ENCODE peak calls at places on chromosome 22, in four cellular contexts. L, J, W and S are unnamed samples.

GRCh38 chr22:29726512-29727247 is 6.9 kb downstream of the CABP7 start:
- DNase-seq in L (no peak), J (no peak), W (no peak), S (no peak)

GRCh38 chr22:49879871-49880270 is 26.2 kb downstream of the ZBED4 start:
- DNase-seq in L (no peak), J (no peak), W (no peak), S (no peak)

GRCh38 chr22:40238425-40239344 is 61.0 kb downstream of the TNRC6B start:
- DNase-seq in L (peak), J (no peak), W (peak), S (no peak)

GRCh38 chr22:35802885-35803284 is 85.2 kb downstream of the APOL5 start:
- DNase-seq in L (no peak), J (no peak), W (no peak), S (no peak)

GRCh38 chr22:49936973-49937757 is 18.7 kb downstream of the CRELD2 start:
- DNase-seq in L (no peak), J (no peak), W (no peak), S (no peak)

GRCh38 chr22:37274380-37274862 is 7.9 kb upstream of the CYTH4 start:
- DNase-seq in L (no peak), J (no peak), W (no peak), S (no peak)

GRCh38 chr22:28032896-28033295 is 113.8 kb upstream of the PITPNB start:
- DNase-seq in L (no peak), J (no peak), W (no peak), S (no peak)

GRCh38 chr22:25091449-25091848 is 108.2 kb upstream of the CRYBB3 start:
- DNase-seq in L (no peak), J (no peak), W (no peak), S (no peak)

GRCh38 chr22:47377926-47378560 is 615.6 kb downstream of the TBC1D22A start:
- DNase-seq in L (no peak), J (no peak), W (no peak), S (no peak)

GRCh38 chr22:30609260-30610185 is 2.5 kb downstream of the TCN2 start:
- DNase-seq in L (peak), J (no peak), W (peak), S (no peak)

GRCh38 chr22:41271787-41272186 is 14.2 kb downstream of the RANGAP1 start:
- DNase-seq in L (no peak), J (no peak), W (no peak), S (no peak)

GRCh38 chr22:49303781-49304461 is 523.8 kb downstream of the BRD1 start:
- DNase-seq in L (no peak), J (no peak), W (no peak), S (no peak)

GRCh38 chr22:28742562-28742962 is 723 bp downstream of the HSCB start:
- DNase-seq in L (no peak), J (no peak), W (no peak), S (no peak)

GRCh38 chr22:35637943-35638342 is 10.3 kb upstream of the APOL6 start:
- DNase-seq in L (no peak), J (no peak), W (no peak), S (no peak)

GRCh38 chr22:50314455-50315288 is 7.2 kb upstream of the PLXNB2 start:
- DNase-seq in L (no peak), J (no peak), W (no peak), S (no peak)

GRCh38 chr22:37428649-37429586 is 1.6 kb upstream of the ELFN2 start:
- DNase-seq in L (peak), J (no peak), W (no peak), S (no peak)

GRCh38 chr22:25072406-25072805 is 119.9 kb downstream of the KIAA1671 start:
- DNase-seq in L (no peak), J (no peak), W (no peak), S (no peak)

GRCh38 chr22:32469799-32470212 is 4.8 kb upstream of the FBXO7 start:
- DNase-seq in L (no peak), J (no peak), W (no peak), S (no peak)

GRCh38 chr22:35305525-35306070 is 5.9 kb downstream of the TOM1 start:
- DNase-seq in L (no peak), J (no peak), W (no peak), S (no peak)

GRCh38 chr22:30858976-30859713 is 109.4 kb downstream of the MORC2 start:
- DNase-seq in L (no peak), J (no peak), W (no peak), S (no peak)

GRCh38 chr22:21455334-21456089 is 11.7 kb upstream of the TMEM191C start:
- DNase-seq in L (no peak), J (no peak), W (no peak), S (no peak)

GRCh38 chr22:17637490-17638181 is 921 bp upstream of the BCL2L13 start:
- DNase-seq in L (no peak), J (no peak), W (no peak), S (no peak)

GRCh38 chr22:42676059-42676607 is 26.9 kb upstream of the CYB5R3 start:
- DNase-seq in L (no peak), J (no peak), W (no peak), S (no peak)

GRCh38 chr22:37426532-37427127 is 649 bp downstream of the ELFN2 start:
- DNase-seq in L (no peak), J (no peak), W (no peak), S (no peak)

GRCh38 chr22:29330753-29331152 is 15.3 kb upstream of the RASL10A start:
- DNase-seq in L (no peak), J (peak), W (no peak), S (no peak)

GRCh38 chr22:29117799-29118477 is 45.1 kb downstream of the KREMEN1 start:
- DNase-seq in L (no peak), J (no peak), W (no peak), S (no peak)

GRCh38 chr22:29988719-29989118 is 91.5 kb upstream of the HORMAD2 start:
- DNase-seq in L (no peak), J (no peak), W (no peak), S (no peak)

GRCh38 chr22:24189249-24190158 is 8.2 kb downstream of the SUSD2 start:
- DNase-seq in L (peak), J (peak), W (peak), S (peak)

GRCh38 chr22:36395922-36396321 is 8.2 kb upstream of the MYH9 start:
- DNase-seq in L (no peak), J (no peak), W (peak), S (no peak)

GRCh38 chr22:48438791-48439559 is 1388.7 kb downstream of the BRD1 start:
- DNase-seq in L (no peak), J (no peak), W (no peak), S (no peak)

GRCh38 chr22:39598017-39598965 is 27.7 kb downstream of the CACNA1I start:
- DNase-seq in L (peak), J (no peak), W (peak), S (no peak)

GRCh38 chr22:35381424-35381772 is 502 bp downstream of the HMOX1 start:
- DNase-seq in L (no peak), J (peak), W (no peak), S (no peak)

GRCh38 chr22:23520875-23521441 is 59.1 kb downstream of the IGLL1 start:
- DNase-seq in L (no peak), J (peak), W (no peak), S (no peak)

GRCh38 chr22:29854432-29854831 is 16.4 kb upstream of the ASCC2 start:
- DNase-seq in L (no peak), J (no peak), W (no peak), S (no peak)

GRCh38 chr22:49956418-49956770 is 4.2 kb upstream of the PIM3 start:
- DNase-seq in L (no peak), J (peak), W (no peak), S (no peak)

GRCh38 chr22:50548046-50548912 is 2.6 kb downstream of the KLHDC7B start:
- DNase-seq in L (no peak), J (no peak), W (no peak), S (no peak)

GRCh38 chr22:28810839-28811491 is 10.6 kb upstream of the XBP1 start:
- DNase-seq in L (no peak), J (no peak), W (no peak), S (no peak)

DNA sequence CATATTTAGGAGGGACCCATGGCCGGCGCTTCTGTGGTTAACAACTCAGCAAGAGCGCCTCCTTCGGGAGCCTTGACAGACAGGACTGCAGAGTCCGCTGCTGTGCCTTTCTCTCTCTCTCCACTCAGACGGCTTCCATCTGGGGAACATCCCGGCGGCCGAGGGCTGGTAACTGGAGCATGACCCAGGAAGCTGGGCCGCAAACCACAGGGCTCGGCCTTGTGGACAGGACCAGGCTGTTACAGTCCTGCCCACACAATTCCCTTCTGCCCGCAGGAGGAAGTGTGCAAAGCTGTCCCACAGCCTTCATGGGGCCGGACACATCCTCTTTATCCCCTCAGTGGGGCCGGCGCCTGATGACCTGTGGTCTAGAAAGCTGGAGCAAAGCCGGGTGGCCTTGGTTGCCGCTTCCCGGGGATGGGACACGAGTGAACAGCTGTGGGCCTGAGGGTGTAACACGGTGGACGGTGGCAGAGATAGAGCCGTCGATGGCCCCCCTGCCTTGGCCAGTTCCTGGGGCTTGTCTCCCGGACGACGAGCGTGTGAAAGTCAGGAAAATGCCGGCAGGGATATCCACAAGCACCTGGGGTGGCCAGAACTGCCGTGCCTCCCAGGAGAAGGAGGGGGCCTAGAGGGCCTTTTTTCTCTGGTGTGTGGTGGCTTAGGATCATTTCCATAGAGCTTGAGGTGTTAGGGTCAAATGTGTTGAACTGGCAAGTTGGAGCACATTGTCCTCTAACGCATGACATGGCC is 50.1 kb downstream of the FBLN1 start:
- DNase-seq in L (no peak), J (peak), W (no peak), S (no peak)
- TF ChIP-seq CTCF in L (no peak), J (no peak), W (no peak), S (no peak)

GRCh38 chr22:20155330-20156041 is 4.6 kb upstream of the CCDC188 start:
- DNase-seq in L (no peak), J (no peak), W (no peak), S (peak)

GRCh38 chr22:20156042-20156389 is 5.2 kb upstream of the CCDC188 start:
- DNase-seq in L (no peak), J (no peak), W (no peak), S (no peak)

GRCh38 chr22:20152464-20152890 is 1.6 kb upstream of the CCDC188 start:
- DNase-seq in L (no peak), J (no peak), W (no peak), S (no peak)

GRCh38 chr22:20154602-20155183 is 3.8 kb upstream of the CCDC188 start:
- DNase-seq in L (no peak), J (no peak), W (no peak), S (no peak)

GRCh38 chr22:20153945-20154344 is 3.1 kb upstream of the CCDC188 start:
- DNase-seq in L (no peak), J (no peak), W (no peak), S (no peak)
- TF ChIP-seq CTCF in L (no peak), J (no peak), W (no peak), S (no peak)

GRCh38 chr22:44086759-44087158 is 62.7 kb downstream of the PARVB start:
- DNase-seq in L (no peak), J (peak), W (no peak), S (no peak)

GRCh38 chr22:44088976-44089570 is 65.0 kb downstream of the PARVB start:
- DNase-seq in L (no peak), J (no peak), W (peak), S (no peak)

GRCh38 chr22:44084044-44084772 is 60.1 kb downstream of the PARVB start:
- DNase-seq in L (no peak), J (no peak), W (no peak), S (no peak)

GRCh38 chr22:44089717-44090570 is 65.8 kb downstream of the PARVB start:
- DNase-seq in L (no peak), J (no peak), W (no peak), S (no peak)

DNA sequence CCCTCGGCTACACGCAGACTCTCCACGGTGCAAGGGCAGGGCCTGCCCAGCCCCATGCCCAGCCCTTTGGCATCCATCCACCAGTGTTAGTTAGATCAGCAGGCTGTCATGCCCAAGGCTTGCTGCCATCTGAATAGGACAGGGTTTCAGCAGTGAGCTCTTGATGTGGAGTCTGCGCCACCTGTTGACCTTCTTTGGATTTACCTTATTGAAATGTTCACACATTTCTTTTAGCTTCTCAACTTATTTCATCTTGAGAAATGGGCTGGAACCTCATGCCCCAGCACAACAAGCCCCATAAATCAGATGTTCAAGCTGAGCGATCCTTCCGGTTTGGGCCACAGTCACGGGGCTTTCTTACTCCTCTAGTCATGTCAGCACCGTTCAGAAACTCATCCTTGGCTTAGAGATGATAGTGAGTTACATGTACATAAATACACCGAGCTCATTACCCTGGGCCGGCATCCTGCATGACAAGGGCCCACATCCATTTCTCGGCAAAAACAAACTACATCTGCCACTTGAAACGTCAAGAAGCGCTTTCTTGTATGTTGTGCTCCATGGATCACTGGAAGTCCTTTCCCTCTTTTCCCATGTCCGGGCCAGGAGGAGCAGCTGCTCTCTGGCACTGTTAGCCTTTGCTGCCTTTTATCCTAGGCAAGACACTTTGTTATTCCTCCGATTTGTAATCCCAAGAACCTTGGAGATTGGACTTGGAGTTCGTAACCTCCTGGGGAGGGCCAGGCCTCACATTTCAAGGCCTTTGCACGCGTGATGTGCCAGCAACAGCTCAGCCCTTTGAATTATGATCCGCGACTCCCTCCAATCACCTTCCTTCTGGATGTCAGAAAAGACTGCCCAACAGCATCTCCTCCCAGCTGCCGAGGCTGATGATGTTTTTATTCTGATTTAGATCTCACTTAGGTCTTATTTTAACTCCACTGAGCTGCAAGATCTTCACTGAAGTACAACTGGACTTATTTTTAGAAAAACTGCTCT is 61.9 kb downstream of the PARVB start:
- DNase-seq in L (peak), J (peak), W (peak), S (no peak)
- TF ChIP-seq CTCF in L (peak), J (no peak), W (peak), S (peak)

DNA sequence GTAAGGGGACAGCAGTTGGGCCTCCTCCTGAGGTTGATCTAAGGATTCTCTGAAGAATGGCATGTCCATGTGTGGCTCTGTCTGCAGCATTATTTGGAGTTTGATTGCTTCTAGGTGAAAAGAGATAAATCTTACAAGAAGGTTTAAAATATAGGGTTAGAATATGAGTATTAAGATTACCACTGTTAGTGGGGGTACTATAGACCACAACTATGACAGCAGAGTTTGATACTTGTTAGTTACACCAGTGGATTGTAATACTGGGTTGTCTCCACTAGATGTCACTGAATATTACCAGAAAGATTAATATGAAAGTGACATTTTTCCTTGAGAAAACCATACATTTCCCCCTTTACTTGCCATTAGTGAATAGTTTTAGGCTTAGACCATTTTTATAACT is 47.9 kb downstream of the ZNF280B start:
- DNase-seq in L (no peak), J (no peak), W (no peak), S (no peak)
- TF ChIP-seq CTCF in L (no peak), J (no peak), W (peak), S (peak)